ENCODE peak calls at places on chromosome 15, in four cellular contexts. One of them, this sample, is unnamed.
A peak's percentile ranks its signal among the peaks of the same experiment; 100 is the strongest.

GRCh38 chr15:58477228-58477627 is 45.4 kb downstream of the LIPC start:
- DNase-seq in fibroblast of lung: no peak
- DNase-seq in tibial nerve: no peak
- DNase-seq in pancreas: no peak
- DNase-seq in this sample: no peak

GRCh38 chr15:38370079-38370478 is 83.8 kb upstream of the FAM98B start:
- DNase-seq in pancreas: no peak
- DNase-seq in tibial nerve: no peak
- DNase-seq in fibroblast of lung: no peak
- DNase-seq in this sample: no peak

GRCh38 chr15:27797765-27798164 is 301.4 kb downstream of the OCA2 start:
- DNase-seq in tibial nerve: no peak
- DNase-seq in pancreas: peak; percentile 23
- DNase-seq in fibroblast of lung: no peak
- DNase-seq in this sample: no peak

GRCh38 chr15:35519536-35520149 is 26.3 kb downstream of the DPH6 start:
- DNase-seq in pancreas: no peak
- DNase-seq in fibroblast of lung: peak; percentile 47
- DNase-seq in tibial nerve: no peak
- DNase-seq in this sample: no peak

GRCh38 chr15:96332854-96333193 is 2.3 kb downstream of the NR2F2 start:
- DNase-seq in fibroblast of lung: peak; percentile 44
- DNase-seq in pancreas: no peak
- DNase-seq in tibial nerve: no peak
- DNase-seq in this sample: no peak

GRCh38 chr15:52419494-52419893 is 109.2 kb downstream of the MYO5A start:
- DNase-seq in fibroblast of lung: no peak
- DNase-seq in tibial nerve: no peak
- DNase-seq in pancreas: no peak
- DNase-seq in this sample: no peak

GRCh38 chr15:60917469-60918130 is 311.5 kb downstream of the RORA start:
- DNase-seq in pancreas: peak; percentile 76
- DNase-seq in tibial nerve: no peak
- DNase-seq in fibroblast of lung: no peak
- DNase-seq in this sample: no peak

GRCh38 chr15:36313021-36313420 is 266.4 kb upstream of the CDIN1 start:
- DNase-seq in fibroblast of lung: peak; percentile 67
- DNase-seq in pancreas: no peak
- DNase-seq in tibial nerve: no peak
- DNase-seq in this sample: no peak

GRCh38 chr15:58444056-58444455 is 12.3 kb downstream of the LIPC start:
- DNase-seq in pancreas: no peak
- DNase-seq in tibial nerve: no peak
- DNase-seq in fibroblast of lung: no peak
- DNase-seq in this sample: no peak

GRCh38 chr15:63909819-63910437 is 76.2 kb upstream of the HERC1 start:
- DNase-seq in fibroblast of lung: peak; percentile 70
- DNase-seq in tibial nerve: no peak
- DNase-seq in pancreas: no peak
- DNase-seq in this sample: no peak

GRCh38 chr15:82849556-82850241 is 40.3 kb downstream of the WHAMM start:
- DNase-seq in pancreas: peak; percentile 79
- DNase-seq in tibial nerve: no peak
- DNase-seq in fibroblast of lung: peak; percentile 81
- DNase-seq in this sample: peak; percentile 86

GRCh38 chr15:54841906-54842305 is 354.8 kb downstream of the RSL24D1 start:
- DNase-seq in fibroblast of lung: no peak
- DNase-seq in tibial nerve: no peak
- DNase-seq in pancreas: no peak
- DNase-seq in this sample: no peak

GRCh38 chr15:28919201-28919627 is 33.4 kb downstream of the APBA2 start:
- DNase-seq in fibroblast of lung: no peak
- DNase-seq in pancreas: no peak
- DNase-seq in tibial nerve: no peak
- DNase-seq in this sample: peak; percentile 65

GRCh38 chr15:81133782-81134461 is at the start of gene CFAP161:
- DNase-seq in fibroblast of lung: peak; percentile 69
- DNase-seq in pancreas: peak; percentile 80
- DNase-seq in tibial nerve: peak; percentile 43
- DNase-seq in this sample: peak; percentile 85

GRCh38 chr15:85381850-85382751 is 1.7 kb downstream of the AKAP13 start:
- DNase-seq in pancreas: no peak
- DNase-seq in fibroblast of lung: peak; percentile 44
- DNase-seq in tibial nerve: no peak
- DNase-seq in this sample: no peak

GRCh38 chr15:59616390-59616789 is 4.8 kb downstream of the GCNT3 start:
- DNase-seq in fibroblast of lung: no peak
- DNase-seq in pancreas: no peak
- DNase-seq in tibial nerve: no peak
- DNase-seq in this sample: no peak

GRCh38 chr15:99956820-99957641 is 223.8 kb upstream of the LYSMD4 start:
- DNase-seq in pancreas: no peak
- DNase-seq in fibroblast of lung: no peak
- DNase-seq in tibial nerve: no peak
- DNase-seq in this sample: peak; percentile 24

GRCh38 chr15:87461621-87462020 is 794.9 kb downstream of the NTRK3 start:
- DNase-seq in fibroblast of lung: no peak
- DNase-seq in pancreas: no peak
- DNase-seq in tibial nerve: no peak
- DNase-seq in this sample: no peak

GRCh38 chr15:95644476-95644875 is 686.0 kb upstream of the NR2F2 start:
- DNase-seq in fibroblast of lung: no peak
- DNase-seq in tibial nerve: no peak
- DNase-seq in pancreas: no peak
- DNase-seq in this sample: no peak

DNA sequence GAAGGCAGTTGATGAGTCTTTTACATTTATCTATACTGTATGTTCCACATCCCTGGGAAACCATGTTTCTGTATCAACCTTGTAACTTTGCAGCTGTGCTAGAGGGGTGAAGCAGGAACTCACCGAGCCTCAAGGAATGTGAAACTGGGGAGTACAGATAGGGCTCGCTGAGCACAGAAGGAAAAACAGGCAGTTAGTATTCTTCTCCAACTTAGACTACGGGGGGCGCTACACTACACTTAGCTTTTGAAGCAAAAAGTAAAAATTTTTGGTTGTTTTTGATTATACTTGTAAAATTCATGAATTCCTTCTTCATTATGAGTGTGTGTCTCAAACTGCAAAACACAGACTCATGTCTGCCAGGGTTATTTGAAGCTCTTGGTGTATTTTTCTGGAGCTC is 132.7 kb upstream of the RGMA start:
- DNase-seq in tibial nerve: no peak
- DNase-seq in pancreas: no peak
- DNase-seq in fibroblast of lung: no peak
- DNase-seq in this sample: no peak
- H3K27me3 ChIP-seq in tibial nerve: no peaks in the 10 kb centered on the region
- H3K27me3 ChIP-seq in pancreas: no peaks in the 10 kb centered on the region
- H3K27me3 ChIP-seq in fibroblast of lung: no peaks in the 10 kb centered on the region
- H3K27me3 ChIP-seq in this sample: no peaks in the 10 kb centered on the region

DNA sequence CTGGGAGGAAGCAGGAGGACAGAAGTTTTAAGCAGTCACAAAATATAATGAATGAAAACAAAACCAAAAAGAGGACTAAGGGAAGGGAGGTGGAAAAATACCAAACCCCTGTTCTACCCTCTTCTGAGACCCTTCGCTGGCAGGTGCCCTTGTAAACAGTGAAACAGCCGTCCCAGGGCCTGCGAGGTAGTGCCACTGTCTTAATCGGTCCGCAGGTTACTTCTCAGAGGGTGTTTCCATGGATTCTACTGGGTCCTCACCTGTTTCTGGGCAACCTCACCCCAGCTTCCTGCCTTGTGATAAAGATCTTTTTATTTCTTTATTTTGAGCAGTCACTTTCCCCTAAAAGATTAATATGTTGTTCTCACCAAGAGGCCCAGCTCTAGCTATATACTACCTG is 65.3 kb downstream of the SLC30A4 start:
- DNase-seq in pancreas: no peak
- DNase-seq in fibroblast of lung: no peak
- DNase-seq in tibial nerve: no peak
- DNase-seq in this sample: no peak
- H3K27ac ChIP-seq in pancreas: peak overlapping the region; percentile 78
- H3K27ac ChIP-seq in fibroblast of lung: peak overlapping the region; percentile 83
- H3K27ac ChIP-seq in tibial nerve: peak overlapping the region; percentile 83
- H3K27ac ChIP-seq in this sample: peak overlapping the region; percentile 83

DNA sequence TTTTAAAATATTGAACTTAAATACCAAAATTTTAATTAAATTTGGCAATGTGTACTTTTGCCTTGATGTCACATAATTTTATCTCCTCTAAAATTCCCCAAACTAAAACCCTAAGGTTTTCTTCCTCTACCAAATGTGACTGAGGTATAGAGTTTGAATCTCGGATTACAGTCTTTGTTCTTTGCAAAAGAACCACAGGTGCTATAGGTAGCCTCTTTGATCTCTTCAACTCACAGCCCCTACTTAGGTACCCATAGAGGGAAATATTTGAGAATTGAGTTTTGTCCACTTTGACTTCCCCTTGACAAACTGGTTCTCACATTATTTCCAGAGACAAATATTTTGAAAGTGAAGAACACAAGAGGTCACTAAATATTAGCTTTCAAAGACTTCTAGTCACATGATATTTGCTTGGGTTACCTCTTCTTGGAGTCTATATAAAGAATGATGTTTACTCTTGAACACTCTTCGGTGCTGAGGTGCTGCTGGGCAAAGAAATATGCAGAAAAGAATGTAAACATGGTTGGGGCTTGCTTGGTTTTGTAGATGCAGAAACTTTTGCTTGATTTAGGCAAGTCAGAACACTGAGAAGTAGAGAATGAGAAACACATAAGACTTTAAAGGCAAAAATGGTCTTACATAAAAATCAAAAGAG is 120.8 kb upstream of the MCTP2 start:
- DNase-seq in fibroblast of lung: peak; percentile 20
- DNase-seq in tibial nerve: no peak
- DNase-seq in pancreas: no peak
- DNase-seq in this sample: no peak
- TF ChIP-seq CTCF in fibroblast of lung: no peak
- TF ChIP-seq CTCF in tibial nerve: no peak
- TF ChIP-seq CTCF in pancreas: no peak
- TF ChIP-seq CTCF in this sample: no peak

DNA sequence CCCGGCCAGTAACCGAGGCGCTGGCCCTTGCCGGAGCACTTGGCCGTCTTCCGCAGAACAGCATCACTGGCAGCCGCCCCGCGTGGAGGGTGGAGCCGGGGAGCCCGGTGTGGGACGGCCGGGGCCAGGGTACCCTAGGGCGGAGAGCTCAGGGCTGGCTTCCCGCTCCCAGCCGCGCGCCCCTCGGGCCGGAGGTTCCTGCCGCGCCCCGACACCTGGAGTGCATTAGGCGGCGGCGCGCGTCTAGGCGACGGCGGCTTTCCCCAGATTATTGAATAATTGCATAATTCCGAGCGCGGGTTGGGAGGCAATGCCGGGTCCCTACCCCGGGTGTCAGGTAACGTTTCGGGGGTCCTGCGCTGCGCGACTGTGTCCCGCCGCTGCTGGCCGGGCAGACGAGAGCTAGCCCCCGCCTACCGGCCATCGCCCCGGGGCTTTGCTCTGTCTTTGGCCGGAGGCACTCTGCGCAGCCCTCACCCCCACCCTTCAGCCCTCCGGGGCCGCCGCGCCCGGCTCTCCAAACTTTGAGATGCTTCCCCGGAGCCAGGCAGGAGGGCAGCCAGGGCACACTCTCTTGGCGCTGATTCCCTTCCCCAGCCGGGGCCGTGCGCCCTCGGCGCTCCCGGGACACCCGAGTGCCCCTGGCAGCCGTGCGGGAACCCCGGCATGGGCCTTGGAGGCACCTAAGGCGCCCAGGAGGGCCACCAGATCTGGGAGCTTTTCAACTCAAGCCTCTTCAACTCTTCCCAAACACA is 749 bp downstream of the ITGA11 start:
- DNase-seq in tibial nerve: no peak
- DNase-seq in pancreas: peak; percentile 13
- DNase-seq in fibroblast of lung: no peak
- DNase-seq in this sample: peak; percentile 78
- H3K27me3 ChIP-seq in tibial nerve: no peaks in the 10 kb centered on the region
- H3K27me3 ChIP-seq in pancreas: peaks cover 15% of the 10 kb centered on the region
- H3K27me3 ChIP-seq in fibroblast of lung: peaks cover 32% of the 10 kb centered on the region
- H3K27me3 ChIP-seq in this sample: peaks cover 75% of the 10 kb centered on the region